ENCODE peak calls at places on chromosomes 3 and 15, in six cellular contexts. G is K562, J is SK-N-SH, M is IMR-90, Q is GM12878, A is HepG2. O is an unnamed sample. For H3K36me3, the result is how much of the 10 kb centered on the place peaks cover.

GRCh38 chr3:46100812-46101211 is 73.5 kb upstream of the XCR1 start:
- DNase-seq in G (no peak), J (no peak), M (no peak), Q (no peak), A (no peak), O (no peak)

GRCh38 chr15:65757256-65757655 is 34.8 kb downstream of the DENND4A start:
- DNase-seq in G (peak), J (no peak), M (no peak), Q (no peak), A (peak), O (no peak)

GRCh38 chr3:59429203-59429602 is 379.4 kb upstream of the CFAP20DC start:
- DNase-seq in G (no peak), J (no peak), M (peak), Q (no peak), A (no peak), O (no peak)

GRCh38 chr15:95302809-95303208 is 1027.7 kb upstream of the NR2F2 start:
- DNase-seq in G (no peak), J (no peak), M (no peak), Q (no peak), A (no peak), O (no peak)

GRCh38 chr3:71376499-71376898 is 207.0 kb downstream of the FOXP1 start:
- DNase-seq in G (no peak), J (no peak), M (no peak), Q (no peak), A (no peak), O (no peak)

GRCh38 chr3:24526640-24527237 is 32.1 kb upstream of the THRB start:
- DNase-seq in G (no peak), J (peak), M (no peak), Q (no peak), A (no peak), O (no peak)

GRCh38 chr3:193407688-193408087 is 29.1 kb upstream of the ATP13A5 start:
- DNase-seq in G (no peak), J (no peak), M (no peak), Q (no peak), A (no peak), O (peak)

GRCh38 chr3:194030372-194030771 is 105.6 kb upstream of the HES1 start:
- DNase-seq in G (no peak), J (no peak), M (no peak), Q (no peak), A (peak), O (no peak)

GRCh38 chr15:80456517-80457497 is 52.6 kb downstream of the ARNT2 start:
- DNase-seq in G (no peak), J (no peak), M (peak), Q (no peak), A (no peak), O (no peak)

GRCh38 chr3:101513419-101513986 is 491 bp upstream of the SENP7 start:
- DNase-seq in G (no peak), J (no peak), M (no peak), Q (no peak), A (no peak), O (no peak)

DNA sequence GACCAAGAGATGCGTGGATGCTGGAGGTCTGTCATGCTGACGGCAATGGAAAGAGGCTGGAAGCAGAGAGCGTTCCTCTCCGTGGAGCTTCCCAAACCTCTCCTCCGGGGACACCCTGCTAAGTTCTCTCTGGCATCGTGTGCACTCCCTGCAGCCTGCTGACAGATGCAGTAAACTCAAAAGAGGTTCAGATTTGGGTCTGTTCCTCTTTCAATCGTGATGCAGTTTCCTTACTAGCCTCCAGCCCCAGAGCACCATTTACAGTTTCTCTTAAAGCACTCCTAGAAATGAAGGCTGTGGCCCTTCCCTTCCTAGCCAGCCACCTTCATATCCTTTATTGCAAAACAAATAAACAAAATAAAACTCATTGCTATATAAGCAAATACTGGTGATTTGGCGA is 47.3 kb upstream of the LRRC58 start:
- DNase-seq in G (no peak), J (no peak), M (no peak), Q (no peak), A (no peak), O (no peak)
- H3K36me3 ChIP-seq in G (under half), J (half or more), M (half or more), Q (under half), A (under half), O (under half)

DNA sequence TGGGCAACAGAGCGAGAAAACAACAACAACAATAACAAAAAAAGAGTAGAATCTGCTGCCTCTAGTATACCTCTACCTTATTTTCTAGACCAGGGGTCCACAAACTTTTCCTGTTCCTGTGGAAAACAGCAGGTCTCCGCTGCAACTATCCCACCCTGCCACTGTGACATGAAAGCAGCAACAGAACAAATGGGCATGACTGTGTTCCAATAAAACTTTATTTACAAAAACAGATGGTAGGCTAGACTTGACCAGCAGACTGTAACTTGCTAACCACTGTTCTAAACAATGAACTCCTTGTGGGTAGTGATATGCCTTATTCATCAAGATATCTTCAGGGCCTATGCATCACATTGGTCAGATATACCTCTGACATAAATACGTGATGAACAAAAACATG is 25.3 kb downstream of the POLQ start:
- DNase-seq in G (no peak), J (no peak), M (no peak), Q (no peak), A (no peak), O (no peak)
- TF ChIP-seq RFX5 in G (no peak), J (no peak), M (no peak), Q (no peak), A (no peak), O (no peak)

GRCh38 chr15:100614918-100615317 is 12.5 kb downstream of the ASB7 start:
- DNase-seq in G (no peak), J (no peak), M (no peak), Q (no peak), A (no peak), O (no peak)

GRCh38 chr15:100615801-100616200 is 13.4 kb downstream of the ASB7 start:
- DNase-seq in G (no peak), J (no peak), M (no peak), Q (no peak), A (no peak), O (no peak)

GRCh38 chr15:100616700-100617099 is 14.3 kb downstream of the ASB7 start:
- DNase-seq in G (no peak), J (no peak), M (no peak), Q (no peak), A (no peak), O (no peak)

GRCh38 chr15:100614336-100614735 is 11.9 kb downstream of the ASB7 start:
- DNase-seq in G (no peak), J (no peak), M (no peak), Q (no peak), A (no peak), O (no peak)

GRCh38 chr15:100612539-100612938 is 10.2 kb downstream of the ASB7 start:
- DNase-seq in G (no peak), J (no peak), M (no peak), Q (no peak), A (no peak), O (no peak)
- H3K36me3 ChIP-seq in G (half or more), J (under half), M (under half), Q (under half), A (under half), O (under half)

GRCh38 chr3:55795736-55796135 is 308.6 kb upstream of the WNT5A start:
- DNase-seq in G (no peak), J (no peak), M (peak), Q (no peak), A (peak), O (no peak)

GRCh38 chr3:55795296-55795695 is 308.2 kb upstream of the WNT5A start:
- DNase-seq in G (no peak), J (no peak), M (no peak), Q (no peak), A (no peak), O (no peak)

GRCh38 chr3:55801068-55801467 is 314.0 kb upstream of the WNT5A start:
- DNase-seq in G (no peak), J (no peak), M (no peak), Q (no peak), A (no peak), O (no peak)

GRCh38 chr3:55797775-55798174 is 310.7 kb upstream of the WNT5A start:
- DNase-seq in G (no peak), J (no peak), M (no peak), Q (no peak), A (no peak), O (no peak)

DNA sequence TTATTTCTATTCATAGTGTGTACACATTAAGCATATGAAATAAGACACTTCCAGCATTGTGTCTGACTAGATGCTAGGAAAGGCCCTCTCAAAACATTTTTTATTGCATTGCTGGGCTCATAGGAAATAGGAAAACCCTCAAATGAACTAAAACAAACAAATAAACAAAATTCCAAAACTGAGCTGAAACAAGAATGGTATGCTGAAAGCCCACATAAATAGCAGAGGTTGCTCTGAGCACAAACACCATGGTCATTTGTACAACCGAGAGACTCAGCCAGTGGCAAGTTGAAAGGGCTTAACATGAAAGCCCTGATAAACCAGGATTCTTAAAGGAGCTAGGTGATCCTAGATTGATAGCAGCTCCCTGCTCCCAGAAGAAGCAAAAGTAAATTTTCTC is 310.0 kb upstream of the WNT5A start:
- DNase-seq in G (no peak), J (no peak), M (no peak), Q (no peak), A (no peak), O (no peak)
- TF ChIP-seq RFX5 in G (no peak), J (no peak), M (no peak), Q (no peak), A (no peak), O (no peak)

GRCh38 chr3:139979991-139980390 is 45.0 kb downstream of the CLSTN2 start:
- DNase-seq in G (no peak), J (no peak), M (no peak), Q (no peak), A (no peak), O (peak)
- H3K36me3 ChIP-seq in G (under half), J (under half), M (under half), Q (under half), A (under half), O (under half)

GRCh38 chr3:136546718-136547117 is 205.5 kb downstream of the STAG1 start:
- DNase-seq in G (peak), J (no peak), M (peak), Q (no peak), A (no peak), O (no peak)
- TF ChIP-seq RFX5 in G (no peak), J (no peak), M (no peak), Q (no peak), A (no peak), O (no peak)